ENCODE peak calls at places on chromosome 7, in four cellular contexts. One of them, this sample, is unnamed.

GRCh38 chr7:45446195-45446944 is 127.8 kb upstream of the ADCY1 start:
- DNase-seq in GM12864: peak
- DNase-seq in neural progenitor cell: no peak
- DNase-seq in AG10803: no peak
- DNase-seq in this sample: no peak

GRCh38 chr7:140242057-140243031 is 65.6 kb upstream of the KDM7A start:
- DNase-seq in GM12864: no peak
- DNase-seq in neural progenitor cell: no peak
- DNase-seq in AG10803: no peak
- DNase-seq in this sample: no peak

GRCh38 chr7:152136623-152137022 is 111.1 kb downstream of the GALNT11 start:
- DNase-seq in AG10803: peak
- DNase-seq in neural progenitor cell: peak
- DNase-seq in GM12864: no peak
- DNase-seq in this sample: no peak

GRCh38 chr7:139960158-139960557 is 102.6 kb downstream of the PARP12 start:
- DNase-seq in GM12864: no peak
- DNase-seq in AG10803: peak
- DNase-seq in neural progenitor cell: no peak
- DNase-seq in this sample: no peak

GRCh38 chr7:98653601-98654310 is 36.7 kb downstream of the NPTX2 start:
- DNase-seq in AG10803: no peak
- DNase-seq in GM12864: no peak
- DNase-seq in neural progenitor cell: no peak
- DNase-seq in this sample: no peak

GRCh38 chr7:105776986-105777910 is 99.2 kb downstream of the ATXN7L1 start:
- DNase-seq in GM12864: no peak
- DNase-seq in neural progenitor cell: no peak
- DNase-seq in AG10803: peak
- DNase-seq in this sample: no peak

GRCh38 chr7:74306737-74307469 is 17.7 kb downstream of the CLIP2 start:
- DNase-seq in AG10803: peak
- DNase-seq in neural progenitor cell: peak
- DNase-seq in GM12864: no peak
- DNase-seq in this sample: peak

GRCh38 chr7:28389504-28390385 is 22.6 kb upstream of the CREB5 start:
- DNase-seq in neural progenitor cell: peak
- DNase-seq in GM12864: peak
- DNase-seq in AG10803: peak
- DNase-seq in this sample: peak

GRCh38 chr7:6130007-6130587 is 98.9 kb downstream of the ANKRD61 start:
- DNase-seq in AG10803: no peak
- DNase-seq in GM12864: no peak
- DNase-seq in neural progenitor cell: no peak
- DNase-seq in this sample: no peak

GRCh38 chr7:38929460-38930171 is 20.6 kb upstream of the VPS41 start:
- DNase-seq in AG10803: peak
- DNase-seq in GM12864: no peak
- DNase-seq in neural progenitor cell: no peak
- DNase-seq in this sample: no peak

GRCh38 chr7:29764227-29764626 is 42.1 kb upstream of the WIPF3 start:
- DNase-seq in GM12864: no peak
- DNase-seq in neural progenitor cell: peak
- DNase-seq in AG10803: no peak
- DNase-seq in this sample: no peak

GRCh38 chr7:146397141-146397540 is 280.5 kb downstream of the CNTNAP2 start:
- DNase-seq in GM12864: no peak
- DNase-seq in neural progenitor cell: no peak
- DNase-seq in AG10803: no peak
- DNase-seq in this sample: no peak

GRCh38 chr7:44673324-44673723 is 66.9 kb downstream of the OGDH start:
- DNase-seq in neural progenitor cell: no peak
- DNase-seq in AG10803: no peak
- DNase-seq in GM12864: no peak
- DNase-seq in this sample: no peak

GRCh38 chr7:15651693-15652092 is 34.8 kb downstream of the MEOX2 start:
- DNase-seq in GM12864: no peak
- DNase-seq in AG10803: no peak
- DNase-seq in neural progenitor cell: no peak
- DNase-seq in this sample: no peak

GRCh38 chr7:140552240-140552679 is 73.0 kb upstream of the MKRN1 start:
- DNase-seq in AG10803: no peak
- DNase-seq in neural progenitor cell: no peak
- DNase-seq in GM12864: no peak
- DNase-seq in this sample: no peak

GRCh38 chr7:155360495-155361362 is 63.1 kb downstream of the INSIG1 start:
- DNase-seq in GM12864: no peak
- DNase-seq in AG10803: no peak
- DNase-seq in neural progenitor cell: no peak
- DNase-seq in this sample: no peak

GRCh38 chr7:134201569-134202261 is 74.6 kb downstream of the LRGUK start:
- DNase-seq in GM12864: no peak
- DNase-seq in AG10803: no peak
- DNase-seq in neural progenitor cell: no peak
- DNase-seq in this sample: no peak

GRCh38 chr7:73823257-73823656 is 7.5 kb upstream of the CLDN4 start:
- DNase-seq in neural progenitor cell: no peak
- DNase-seq in GM12864: no peak
- DNase-seq in AG10803: no peak
- DNase-seq in this sample: no peak

GRCh38 chr7:117458977-117459583 is 20.7 kb upstream of the CFTR start:
- DNase-seq in AG10803: peak
- DNase-seq in GM12864: no peak
- DNase-seq in neural progenitor cell: peak
- DNase-seq in this sample: no peak

GRCh38 chr7:23598321-23598720 is 1.1 kb downstream of the CCDC126 start:
- DNase-seq in GM12864: no peak
- DNase-seq in neural progenitor cell: no peak
- DNase-seq in AG10803: no peak
- DNase-seq in this sample: no peak

GRCh38 chr7:42831953-42832522 is 79.8 kb downstream of the C7orf25 start:
- DNase-seq in neural progenitor cell: no peak
- DNase-seq in GM12864: no peak
- DNase-seq in AG10803: no peak
- DNase-seq in this sample: no peak

GRCh38 chr7:113452245-113452644 is 333.9 kb upstream of the SMIM30 start:
- DNase-seq in neural progenitor cell: no peak
- DNase-seq in AG10803: no peak
- DNase-seq in GM12864: no peak
- DNase-seq in this sample: no peak

GRCh38 chr7:9945882-9946281 is 1027.8 kb upstream of the PHF14 start:
- DNase-seq in AG10803: no peak
- DNase-seq in neural progenitor cell: no peak
- DNase-seq in GM12864: no peak
- DNase-seq in this sample: no peak

GRCh38 chr7:155763721-155764431 is 48.4 kb downstream of the SHH start:
- DNase-seq in GM12864: no peak
- DNase-seq in neural progenitor cell: no peak
- DNase-seq in AG10803: peak
- DNase-seq in this sample: no peak

GRCh38 chr7:116876664-116877442 is 14.5 kb downstream of the CAPZA2 start:
- DNase-seq in AG10803: no peak
- DNase-seq in GM12864: no peak
- DNase-seq in neural progenitor cell: peak
- DNase-seq in this sample: no peak

GRCh38 chr7:16774294-16774693 is 20.7 kb downstream of the TSPAN13 start:
- DNase-seq in AG10803: no peak
- DNase-seq in neural progenitor cell: no peak
- DNase-seq in GM12864: no peak
- DNase-seq in this sample: no peak
- H3K4me3 ChIP-seq in AG10803: no peak
- H3K4me3 ChIP-seq in neural progenitor cell: no peak
- H3K4me3 ChIP-seq in GM12864: no peak
- H3K4me3 ChIP-seq in this sample: no peak

GRCh38 chr7:76073335-76073990 is 25.6 kb downstream of the MDH2 start:
- DNase-seq in GM12864: no peak
- DNase-seq in neural progenitor cell: peak
- DNase-seq in AG10803: no peak
- DNase-seq in this sample: no peak
- TF ChIP-seq CTCF in GM12864: no peak
- TF ChIP-seq CTCF in neural progenitor cell: peak
- TF ChIP-seq CTCF in AG10803: no peak
- TF ChIP-seq CTCF in this sample: no peak

GRCh38 chr7:102302025-102302424 is 15.4 kb downstream of the SH2B2 start:
- DNase-seq in neural progenitor cell: no peak
- DNase-seq in GM12864: no peak
- DNase-seq in AG10803: no peak
- DNase-seq in this sample: no peak

GRCh38 chr7:102297487-102298218 is 11.0 kb downstream of the SH2B2 start:
- DNase-seq in GM12864: no peak
- DNase-seq in neural progenitor cell: no peak
- DNase-seq in AG10803: no peak
- DNase-seq in this sample: no peak

GRCh38 chr7:102303669-102304422 is 17.2 kb downstream of the SH2B2 start:
- DNase-seq in GM12864: no peak
- DNase-seq in AG10803: no peak
- DNase-seq in neural progenitor cell: peak
- DNase-seq in this sample: no peak

GRCh38 chr7:102304668-102305067 is 18.0 kb downstream of the SH2B2 start:
- DNase-seq in GM12864: no peak
- DNase-seq in AG10803: no peak
- DNase-seq in neural progenitor cell: no peak
- DNase-seq in this sample: no peak

DNA sequence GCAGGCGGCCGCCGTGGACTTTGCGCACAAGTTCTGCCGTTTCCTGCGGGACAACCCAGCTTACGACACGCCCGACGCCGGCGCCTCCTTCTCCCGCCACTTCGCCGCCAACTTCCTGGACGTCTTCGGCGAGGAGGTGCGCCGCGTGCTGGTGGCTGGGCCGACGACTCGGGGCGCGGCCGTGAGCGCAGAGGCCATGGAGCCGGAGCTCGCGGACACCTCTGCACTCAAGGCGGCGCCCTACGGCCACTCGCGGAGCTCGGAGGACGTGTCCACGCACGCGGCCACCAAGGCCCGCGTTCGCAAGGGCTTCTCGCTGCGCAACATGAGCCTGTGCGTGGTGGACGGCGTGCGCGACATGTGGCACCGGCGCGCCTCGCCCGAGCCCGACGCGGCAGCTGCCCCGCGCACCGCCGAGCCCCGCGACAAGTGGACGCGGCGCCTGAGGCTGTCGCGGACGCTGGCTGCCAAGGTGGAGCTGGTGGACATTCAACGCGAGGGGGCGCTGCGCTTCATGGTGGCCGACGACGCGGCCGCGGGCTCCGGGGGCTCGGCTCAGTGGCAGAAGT is 14.1 kb downstream of the SH2B2 start:
- DNase-seq in neural progenitor cell: peak
- DNase-seq in AG10803: no peak
- DNase-seq in GM12864: no peak
- DNase-seq in this sample: no peak
- H3K4me3 ChIP-seq in neural progenitor cell: no peak
- H3K4me3 ChIP-seq in AG10803: no peak
- H3K4me3 ChIP-seq in GM12864: no peak
- H3K4me3 ChIP-seq in this sample: no peak

GRCh38 chr7:107579881-107580715 is at the start of gene BCAP29:
- DNase-seq in neural progenitor cell: peak
- DNase-seq in AG10803: peak
- DNase-seq in GM12864: no peak
- DNase-seq in this sample: no peak
- TF ChIP-seq CTCF in neural progenitor cell: peak
- TF ChIP-seq CTCF in AG10803: peak
- TF ChIP-seq CTCF in GM12864: no peak
- TF ChIP-seq CTCF in this sample: peak

GRCh38 chr7:148915211-148915610 is 31.1 kb upstream of the EZH2 start:
- DNase-seq in GM12864: no peak
- DNase-seq in AG10803: no peak
- DNase-seq in neural progenitor cell: no peak
- DNase-seq in this sample: no peak
- H3K4me3 ChIP-seq in GM12864: no peak
- H3K4me3 ChIP-seq in AG10803: no peak
- H3K4me3 ChIP-seq in neural progenitor cell: no peak
- H3K4me3 ChIP-seq in this sample: no peak

GRCh38 chr7:128381161-128381821 is 19.8 kb upstream of the PRRT4 start:
- DNase-seq in neural progenitor cell: peak
- DNase-seq in AG10803: no peak
- DNase-seq in GM12864: no peak
- DNase-seq in this sample: no peak
- TF ChIP-seq CTCF in neural progenitor cell: peak
- TF ChIP-seq CTCF in AG10803: peak
- TF ChIP-seq CTCF in GM12864: peak
- TF ChIP-seq CTCF in this sample: peak

GRCh38 chr7:64907641-64908326 is 4.7 kb downstream of the ZNF273 start:
- DNase-seq in neural progenitor cell: no peak
- DNase-seq in AG10803: peak
- DNase-seq in GM12864: no peak
- DNase-seq in this sample: no peak
- H3K4me3 ChIP-seq in neural progenitor cell: no peak
- H3K4me3 ChIP-seq in AG10803: no peak
- H3K4me3 ChIP-seq in GM12864: no peak
- H3K4me3 ChIP-seq in this sample: no peak

GRCh38 chr7:132261296-132261695 is 315.0 kb downstream of the PLXNA4 start:
- DNase-seq in GM12864: no peak
- DNase-seq in neural progenitor cell: no peak
- DNase-seq in AG10803: no peak
- DNase-seq in this sample: no peak
- TF ChIP-seq CTCF in GM12864: no peak
- TF ChIP-seq CTCF in neural progenitor cell: no peak
- TF ChIP-seq CTCF in AG10803: no peak
- TF ChIP-seq CTCF in this sample: no peak

GRCh38 chr7:520503-521161 is 986 bp upstream of the PDGFA start:
- DNase-seq in GM12864: no peak
- DNase-seq in AG10803: no peak
- DNase-seq in neural progenitor cell: peak
- DNase-seq in this sample: no peak
- H3K4me3 ChIP-seq in GM12864: no peak
- H3K4me3 ChIP-seq in AG10803: peak
- H3K4me3 ChIP-seq in neural progenitor cell: peak
- H3K4me3 ChIP-seq in this sample: peak